ENCODE peak calls at places on chromosomes 13 and 19, in eight cellular contexts. P, Z, B, E, D, H, C and Q are unnamed samples.

GRCh38 chr13:94020833-94021232 is 458.6 kb downstream of the DCT start:
- DNase-seq in P (peak), Z (no peak), B (no peak), E (no peak), D (no peak), H (peak), C (no peak), Q (no peak)

GRCh38 chr19:8391274-8392016 is 1.3 kb downstream of the RAB11B start:
- DNase-seq in P (no peak), Z (no peak), B (no peak), E (no peak), D (no peak), H (no peak), C (no peak), Q (no peak)

GRCh38 chr13:114143806-114144605 is 11.6 kb upstream of the RASA3 start:
- DNase-seq in P (no peak), Z (no peak), B (peak), E (no peak), D (no peak), H (no peak), C (peak), Q (no peak)

GRCh38 chr13:113105032-113105993 is at the start of gene F7:
- DNase-seq in P (peak), Z (no peak), B (no peak), E (no peak), D (no peak), H (no peak), C (no peak), Q (no peak)

GRCh38 chr13:97140611-97141010 is 81.5 kb upstream of the MBNL2 start:
- DNase-seq in P (peak), Z (no peak), B (no peak), E (no peak), D (no peak), H (no peak), C (no peak), Q (no peak)

GRCh38 chr13:25478186-25478585 is 106.4 kb downstream of the ATP8A2 start:
- DNase-seq in P (no peak), Z (no peak), B (no peak), E (no peak), D (no peak), H (peak), C (no peak), Q (no peak)

GRCh38 chr19:40908981-40909380 is 26.9 kb upstream of the CYP2A7 start:
- DNase-seq in P (no peak), Z (no peak), B (no peak), E (no peak), D (no peak), H (no peak), C (peak), Q (no peak)

GRCh38 chr13:109274188-109274821 is 512.1 kb downstream of the IRS2 start:
- DNase-seq in P (peak), Z (no peak), B (peak), E (peak), D (no peak), H (peak), C (peak), Q (no peak)

GRCh38 chr19:3123956-3124355 is 11.9 kb upstream of the GNA15 start:
- DNase-seq in P (no peak), Z (no peak), B (no peak), E (no peak), D (no peak), H (no peak), C (no peak), Q (no peak)

GRCh38 chr19:51530616-51531015 is 854 bp downstream of the SIGLEC6 start:
- DNase-seq in P (no peak), Z (no peak), B (no peak), E (no peak), D (no peak), H (no peak), C (no peak), Q (no peak)

GRCh38 chr19:18424122-18424889 is 5.1 kb downstream of the SSBP4 start:
- DNase-seq in P (no peak), Z (no peak), B (peak), E (no peak), D (no peak), H (no peak), C (no peak), Q (no peak)

GRCh38 chr19:21052902-21053301 is 29.1 kb upstream of the ZNF714 start:
- DNase-seq in P (no peak), Z (no peak), B (no peak), E (no peak), D (no peak), H (no peak), C (no peak), Q (no peak)

GRCh38 chr19:10419646-10420443 is 493 bp upstream of the PDE4A start:
- DNase-seq in P (peak), Z (peak), B (peak), E (no peak), D (no peak), H (peak), C (peak), Q (peak)

GRCh38 chr19:23698711-23699520 is 11.9 kb upstream of the ZNF675 start:
- DNase-seq in P (no peak), Z (no peak), B (no peak), E (peak), D (peak), H (no peak), C (peak), Q (no peak)

GRCh38 chr13:32314271-32314967 is 744 bp downstream of the ZAR1L start:
- DNase-seq in P (no peak), Z (no peak), B (no peak), E (peak), D (no peak), H (no peak), C (no peak), Q (no peak)

GRCh38 chr19:12784394-12784870 is 6.9 kb upstream of the JUNB start:
- DNase-seq in P (peak), Z (no peak), B (no peak), E (no peak), D (no peak), H (no peak), C (no peak), Q (no peak)

GRCh38 chr19:16415806-16416205 is 56.0 kb downstream of the EPS15L1 start:
- DNase-seq in P (no peak), Z (no peak), B (no peak), E (no peak), D (no peak), H (no peak), C (no peak), Q (no peak)

GRCh38 chr13:42373048-42373812 is 101.3 kb downstream of the AKAP11 start:
- DNase-seq in P (no peak), Z (no peak), B (no peak), E (no peak), D (no peak), H (no peak), C (no peak), Q (no peak)

GRCh38 chr13:112969692-112970338 is 801 bp downstream of the MCF2L start:
- DNase-seq in P (no peak), Z (no peak), B (no peak), E (no peak), D (no peak), H (no peak), C (no peak), Q (peak)

GRCh38 chr19:18696023-18696422 is 12.5 kb downstream of the CRTC1 start:
- DNase-seq in P (no peak), Z (no peak), B (peak), E (no peak), D (no peak), H (no peak), C (no peak), Q (no peak)

GRCh38 chr13:26095338-26095737 is 43.5 kb upstream of the SHISA2 start:
- DNase-seq in P (no peak), Z (no peak), B (no peak), E (no peak), D (no peak), H (no peak), C (no peak), Q (no peak)

GRCh38 chr19:51467864-51468544 is 9.8 kb upstream of the SIGLEC8 start:
- DNase-seq in P (no peak), Z (no peak), B (no peak), E (no peak), D (no peak), H (no peak), C (no peak), Q (no peak)

GRCh38 chr19:39864118-39864517 is 17.9 kb upstream of the FBL start:
- DNase-seq in P (no peak), Z (no peak), B (no peak), E (no peak), D (no peak), H (no peak), C (no peak), Q (no peak)

GRCh38 chr13:33349314-33349995 is 63.9 kb upstream of the STARD13 start:
- DNase-seq in P (no peak), Z (no peak), B (peak), E (peak), D (no peak), H (no peak), C (no peak), Q (no peak)

GRCh38 chr13:77733674-77734073 is 36.2 kb downstream of the SLAIN1 start:
- DNase-seq in P (no peak), Z (no peak), B (no peak), E (no peak), D (no peak), H (no peak), C (no peak), Q (peak)

GRCh38 chr13:71754407-71754974 is 112.5 kb downstream of the DACH1 start:
- DNase-seq in P (no peak), Z (no peak), B (no peak), E (no peak), D (no peak), H (no peak), C (no peak), Q (no peak)

GRCh38 chr19:32653626-32653968 is 21.4 kb downstream of the ANKRD27 start:
- DNase-seq in P (no peak), Z (no peak), B (no peak), E (no peak), D (no peak), H (no peak), C (no peak), Q (no peak)

GRCh38 chr13:57409121-57409520 is 222.4 kb upstream of the PCDH17 start:
- DNase-seq in P (no peak), Z (no peak), B (peak), E (no peak), D (no peak), H (no peak), C (peak), Q (peak)

GRCh38 chr13:95411641-95412040 is 110.4 kb upstream of the ABCC4 start:
- DNase-seq in P (no peak), Z (no peak), B (no peak), E (no peak), D (no peak), H (peak), C (no peak), Q (no peak)

GRCh38 chr19:46373573-46374359 is 26.9 kb downstream of the PPP5C start:
- DNase-seq in P (peak), Z (no peak), B (peak), E (peak), D (peak), H (peak), C (no peak), Q (peak)

GRCh38 chr19:11767633-11768133 is 883 bp downstream of the ZNF441 start:
- DNase-seq in P (peak), Z (no peak), B (peak), E (peak), D (peak), H (peak), C (peak), Q (peak)

GRCh38 chr13:64529874-64530485 is 2700.2 kb downstream of the PCDH9 start:
- DNase-seq in P (no peak), Z (no peak), B (peak), E (no peak), D (no peak), H (no peak), C (peak), Q (no peak)

GRCh38 chr13:43129511-43130130 is 106.2 kb downstream of the DNAJC15 start:
- DNase-seq in P (no peak), Z (no peak), B (no peak), E (no peak), D (no peak), H (peak), C (no peak), Q (no peak)

GRCh38 chr13:106354961-106355360 is 180.5 kb downstream of the EFNB2 start:
- DNase-seq in P (no peak), Z (no peak), B (no peak), E (no peak), D (no peak), H (no peak), C (no peak), Q (no peak)

GRCh38 chr13:65966991-65967451 is 1263.1 kb downstream of the PCDH9 start:
- DNase-seq in P (peak), Z (no peak), B (peak), E (no peak), D (no peak), H (peak), C (peak), Q (no peak)

GRCh38 chr19:18290250-18291018 is 9.0 kb upstream of the JUND start:
- DNase-seq in P (peak), Z (no peak), B (peak), E (no peak), D (no peak), H (no peak), C (no peak), Q (no peak)

GRCh38 chr13:71758823-71759222 is 108.2 kb downstream of the DACH1 start:
- DNase-seq in P (no peak), Z (no peak), B (no peak), E (no peak), D (no peak), H (peak), C (peak), Q (no peak)

GRCh38 chr13:75256922-75257321 is 225.0 kb downstream of the TBC1D4 start:
- DNase-seq in P (no peak), Z (no peak), B (no peak), E (no peak), D (no peak), H (peak), C (no peak), Q (no peak)

GRCh38 chr19:45117167-45117594 is 24.2 kb downstream of the PPP1R37 start:
- DNase-seq in P (peak), Z (no peak), B (peak), E (no peak), D (no peak), H (peak), C (peak), Q (no peak)

GRCh38 chr19:6737873-6738725 is 719 bp upstream of the GPR108 start:
- DNase-seq in P (peak), Z (peak), B (no peak), E (peak), D (peak), H (peak), C (peak), Q (peak)

GRCh38 chr19:6737284-6737872 is at the start of gene GPR108:
- DNase-seq in P (peak), Z (peak), B (peak), E (peak), D (peak), H (peak), C (peak), Q (peak)

GRCh38 chr19:6736169-6736916 is 1.0 kb downstream of the GPR108 start:
- DNase-seq in P (peak), Z (no peak), B (peak), E (peak), D (peak), H (peak), C (peak), Q (peak)

GRCh38 chr19:6735181-6735891 is 2.0 kb downstream of the GPR108 start:
- DNase-seq in P (no peak), Z (no peak), B (peak), E (no peak), D (no peak), H (no peak), C (no peak), Q (no peak)

DNA sequence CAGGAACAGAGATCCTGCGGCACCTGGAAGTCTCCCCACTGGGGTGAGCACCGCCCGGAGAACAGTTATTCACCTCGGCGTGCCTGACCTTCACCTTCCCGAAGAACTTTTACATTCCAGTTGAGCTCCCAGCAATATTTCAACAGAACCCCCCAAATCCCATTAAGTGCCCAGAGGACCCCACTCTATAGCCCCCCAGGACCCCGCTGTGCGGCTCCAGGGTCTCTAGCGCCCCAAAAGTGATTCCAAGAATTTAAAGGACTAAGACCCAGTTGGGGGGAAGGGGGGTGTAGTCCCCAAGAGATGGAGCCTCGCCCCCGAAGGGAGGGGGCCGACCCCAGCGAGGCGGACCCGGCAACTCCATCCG is 480 bp downstream of the GPR108 start:
- DNase-seq in P (no peak), Z (no peak), B (no peak), E (no peak), D (no peak), H (no peak), C (no peak), Q (no peak)
- TF ChIP-seq CTCF in P (no peak), Z (no peak), B (no peak), E (no peak), D (no peak), H (no peak), C (no peak), Q (no peak)

GRCh38 chr19:2059422-2060201 is 8.6 kb upstream of the MKNK2 start:
- DNase-seq in P (peak), Z (peak), B (no peak), E (peak), D (peak), H (peak), C (no peak), Q (peak)
- H3K4me3 ChIP-seq in P (no peak), Z (peak), B (no peak), E (no peak), D (no peak), H (no peak), C (peak), Q (peak)

GRCh38 chr19:49533551-49534488 is 6.0 kb downstream of the RCN3 start:
- DNase-seq in P (peak), Z (no peak), B (peak), E (peak), D (peak), H (no peak), C (peak), Q (peak)
- TF ChIP-seq CTCF in P (no peak), Z (no peak), B (peak), E (peak), D (peak), H (peak), C (peak), Q (peak)

DNA sequence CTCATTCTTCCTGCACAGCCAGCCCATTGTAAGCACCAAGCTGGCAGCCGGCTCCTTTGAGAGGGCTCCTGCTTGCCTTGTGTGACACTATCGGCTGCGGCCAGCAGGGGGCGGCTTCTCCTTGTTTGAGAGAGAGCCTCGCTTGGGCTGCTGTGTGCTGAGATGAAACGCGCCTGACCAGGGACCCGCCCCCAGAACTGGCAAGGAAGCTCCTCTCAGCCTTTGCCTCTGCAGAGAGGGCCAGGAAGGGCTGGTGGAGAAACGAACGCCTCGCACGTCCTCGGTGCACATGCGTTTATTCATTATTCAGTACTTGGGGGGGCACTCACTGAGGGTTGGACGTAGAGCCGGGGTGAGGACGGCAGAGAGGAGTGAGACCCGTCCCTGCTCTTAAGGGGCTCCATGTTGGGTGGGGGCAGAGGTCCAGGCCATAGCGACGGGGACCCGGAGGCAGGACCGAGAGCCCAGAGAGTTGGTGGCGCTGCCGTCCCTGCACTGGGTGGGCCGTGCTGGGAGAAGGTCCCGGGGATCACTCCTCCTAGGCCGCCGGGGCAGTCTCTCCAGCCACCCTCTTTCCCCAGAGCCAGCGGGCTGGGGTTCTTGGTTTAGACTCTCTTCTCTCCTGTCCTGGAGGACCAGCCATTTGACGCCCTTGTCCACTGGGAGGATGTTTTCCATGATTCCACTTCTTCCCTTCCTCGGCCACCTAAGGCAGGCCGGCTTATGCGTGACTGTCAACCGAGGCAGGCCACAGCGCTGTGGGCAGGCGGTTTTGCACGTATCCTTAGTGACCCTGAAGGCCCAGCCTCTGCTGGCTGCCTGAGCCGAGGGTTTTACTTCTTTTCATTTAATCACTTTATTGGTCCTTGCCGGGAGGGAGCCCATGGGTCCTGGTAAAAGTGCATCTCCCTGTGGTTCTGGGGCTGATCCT is 174.5 kb downstream of the KATNAL1 start:
- DNase-seq in P (peak), Z (peak), B (peak), E (peak), D (peak), H (peak), C (peak), Q (peak)
- H3K4me3 ChIP-seq in P (no peak), Z (no peak), B (no peak), E (no peak), D (no peak), H (no peak), C (no peak), Q (peak)

GRCh38 chr13:110551284-110551683 is 10.2 kb downstream of the RAB20 start:
- DNase-seq in P (no peak), Z (no peak), B (no peak), E (no peak), D (no peak), H (no peak), C (peak), Q (no peak)
- TF ChIP-seq CTCF in P (no peak), Z (no peak), B (no peak), E (no peak), D (no peak), H (no peak), C (no peak), Q (no peak)